ENCODE peak calls at places on chromosomes 3 and 15, in six cellular contexts. C is IMR-90, Y is fibroblast of lung, E is lower lobe of right lung, L is right lobe of liver, Q is body of pancreas. U is an unnamed sample. For H3K27me3, the result is how much of the 10 kb centered on the place peaks cover.

GRCh38 chr3:71984843-71985594 is 200.1 kb upstream of the PROK2 start:
- DNase-seq in C (no peak), Y (no peak), E (no peak), L (no peak), Q (peak), U (peak)

GRCh38 chr15:31265871-31266711 is 60.5 kb upstream of the KLF13 start:
- DNase-seq in C (no peak), Y (no peak), E (peak), L (peak), Q (peak), U (peak)

GRCh38 chr3:157274644-157275137 is 114.7 kb upstream of the CCNL1 start:
- DNase-seq in C (no peak), Y (no peak), E (no peak), L (no peak), Q (no peak), U (no peak)

GRCh38 chr3:17238029-17238428 is 353.3 kb downstream of the PLCL2 start:
- DNase-seq in C (peak), Y (no peak), E (no peak), L (no peak), Q (no peak), U (no peak)

GRCh38 chr3:178967184-178967532 is 104.5 kb downstream of the ZMAT3 start:
- DNase-seq in C (no peak), Y (no peak), E (no peak), L (no peak), Q (no peak), U (peak)

GRCh38 chr3:117893638-117894037 is 1141.0 kb downstream of the IGSF11 start:
- DNase-seq in C (no peak), Y (peak), E (no peak), L (no peak), Q (no peak), U (no peak)

GRCh38 chr3:153165211-153165815 is 3.3 kb downstream of the RAP2B start:
- DNase-seq in C (peak), Y (peak), E (no peak), L (no peak), Q (no peak), U (no peak)

GRCh38 chr3:140765246-140765645 is 87.4 kb downstream of the TRIM42 start:
- DNase-seq in C (no peak), Y (no peak), E (no peak), L (no peak), Q (no peak), U (no peak)

GRCh38 chr3:172808969-172809546 is 58.5 kb downstream of the ECT2 start:
- DNase-seq in C (peak), Y (peak), E (no peak), L (no peak), Q (no peak), U (peak)

GRCh38 chr15:59791646-59792208 is 102.6 kb upstream of the BNIP2 start:
- DNase-seq in C (no peak), Y (no peak), E (no peak), L (no peak), Q (no peak), U (no peak)

DNA sequence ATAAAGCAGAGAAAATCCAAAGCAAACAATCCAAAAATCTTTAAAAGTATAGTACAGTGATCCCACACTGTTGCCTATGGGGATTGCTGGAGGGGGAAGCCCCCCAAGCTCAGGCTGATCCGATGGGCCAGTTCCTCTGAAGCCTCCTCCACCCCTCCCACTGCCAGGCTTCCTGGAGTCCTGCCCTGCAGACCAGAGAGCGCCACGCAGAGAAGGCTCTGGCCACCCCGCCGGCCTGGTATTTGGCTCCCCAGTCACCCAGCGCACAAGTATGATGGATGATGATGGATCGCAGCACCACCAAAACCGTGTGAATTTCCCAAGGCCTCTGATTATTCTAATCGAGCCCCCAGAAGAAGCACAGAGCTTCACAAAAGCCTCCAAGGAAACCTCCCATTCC is 259.0 kb downstream of the MECOM start:
- DNase-seq in C (no peak), Y (no peak), E (no peak), L (no peak), Q (no peak), U (no peak)
- H3K4me3 ChIP-seq in C (no peak), Y (no peak), E (no peak), L (no peak), Q (no peak), U (no peak)

GRCh38 chr3:119346076-119346496 is 51.9 kb downstream of the ARHGAP31 start:
- DNase-seq in C (peak), Y (no peak), E (no peak), L (no peak), Q (no peak), U (no peak)
- TF ChIP-seq CTCF in C (peak), Y (no peak), E (no peak), L (no peak), Q (no peak), U (no peak)

GRCh38 chr3:149131594-149131993 is 2.2 kb downstream of the HPS3 start:
- DNase-seq in C (no peak), Y (no peak), E (no peak), L (no peak), Q (no peak), U (no peak)
- H3K27me3 ChIP-seq in C (under half), Y (under half), E (under half), L (under half), Q (under half), U (under half)

GRCh38 chr15:100889359-100890058 is 9.9 kb downstream of the ALDH1A3 start:
- DNase-seq in C (peak), Y (peak), E (no peak), L (no peak), Q (peak), U (no peak)
- H3K4me3 ChIP-seq in C (no peak), Y (no peak), E (no peak), L (no peak), Q (no peak), U (no peak)